ENCODE peak calls at places on chromosomes 2 and 18, in four cellular contexts. G, Y, X and D are unnamed samples.

GRCh38 chr2:64989982-64990614 is 899 bp downstream of the SLC1A4 start:
- DNase-seq in G (peak; percentile 84), Y (no peak), X (no peak), D (no peak)

GRCh38 chr18:12038082-12038660 is 55.5 kb upstream of the ANKRD62 start:
- DNase-seq in G (no peak), Y (no peak), X (no peak), D (no peak)

GRCh38 chr2:1923557-1923956 is 179.2 kb upstream of the PXDN start:
- DNase-seq in G (no peak), Y (no peak), X (no peak), D (no peak)

GRCh38 chr2:102967451-102967850 is 205.6 kb downstream of the TMEM182 start:
- DNase-seq in G (no peak), Y (peak; percentile 17), X (no peak), D (no peak)

GRCh38 chr2:164697688-164698290 is 76.5 kb upstream of the GRB14 start:
- DNase-seq in G (peak; percentile 60), Y (no peak), X (no peak), D (no peak)

GRCh38 chr2:215384710-215385109 is 51.2 kb downstream of the FN1 start:
- DNase-seq in G (peak; percentile 2), Y (no peak), X (no peak), D (no peak)

GRCh38 chr18:52312321-52312720 is 27.7 kb upstream of the DCC start:
- DNase-seq in G (no peak), Y (no peak), X (no peak), D (no peak)

GRCh38 chr2:104891145-104891544 is 37.2 kb downstream of the POU3F3 start:
- DNase-seq in G (no peak), Y (no peak), X (no peak), D (no peak)

GRCh38 chr2:176583530-176584101 is 314.4 kb downstream of the MTX2 start:
- DNase-seq in G (no peak), Y (no peak), X (no peak), D (no peak)

GRCh38 chr2:240997856-240998705 is at the start of gene SNED1:
- DNase-seq in G (no peak), Y (no peak), X (no peak), D (no peak)

GRCh38 chr2:149743842-149744468 is 156.4 kb upstream of the MMADHC start:
- DNase-seq in G (no peak), Y (peak; percentile 87), X (no peak), D (peak; percentile 83)